ENCODE peak calls at places on chromosomes 12 and 14, in six cellular contexts. S is astrocyte of the cerebellum, H is SK-N-DZ, N is Right ventricle myocardium superior, G is astrocyte of the spinal cord, P is MV-4-11. W is an unnamed sample.
A peak's percentile ranks its signal among the peaks of the same experiment; 100 is the strongest.

GRCh38 chr12:13745100-13745678 is 236.2 kb downstream of the GRIN2B start:
- DNase-seq in P (no peak), G (no peak), N (no peak), H (no peak), S (no peak), W (no peak)

GRCh38 chr12:88468546-88468945 is 111.7 kb downstream of the KITLG start:
- DNase-seq in H (no peak), G (no peak), N (no peak), P (no peak), S (no peak), W (no peak)

GRCh38 chr12:125573293-125573692 is 508.1 kb downstream of the AACS start:
- DNase-seq in G (no peak), H (no peak), P (no peak), N (no peak), S (no peak), W (no peak)

GRCh38 chr14:91342243-91342760 is 75.3 kb downstream of the CCDC88C start:
- DNase-seq in S (no peak), P (peak; percentile 89), N (no peak), H (no peak), G (no peak), W (no peak)

GRCh38 chr14:39109893-39110715 is 4.0 kb upstream of the GEMIN2 start:
- DNase-seq in N (no peak), P (no peak), S (no peak), H (no peak), G (no peak), W (no peak)

GRCh38 chr12:128089961-128090360 is 177.0 kb upstream of the TMEM132C start:
- DNase-seq in G (no peak), H (no peak), P (no peak), N (no peak), S (no peak), W (no peak)

GRCh38 chr14:57492859-57493258 is 798 bp downstream of the CCDC198 start:
- DNase-seq in P (peak; percentile 24), G (peak; percentile 63), H (no peak), N (no peak), S (peak; percentile 72), W (no peak)

GRCh38 chr14:102568115-102568614 is 24.3 kb upstream of the RCOR1 start:
- DNase-seq in P (no peak), G (no peak), H (no peak), N (no peak), S (no peak), W (peak; percentile 45)

GRCh38 chr14:41668346-41668745 is 61.7 kb downstream of the LRFN5 start:
- DNase-seq in P (no peak), S (peak; percentile 64), H (no peak), G (peak; percentile 37), N (no peak), W (no peak)

GRCh38 chr12:74980510-74980909 is 229.1 kb downstream of the KCNC2 start:
- DNase-seq in P (no peak), S (no peak), H (no peak), G (no peak), N (no peak), W (no peak)